ENCODE peak calls at places on chromosomes 4 and X, in seven cellular contexts. One of them, this sample, is unnamed.
A peak's percentile ranks its signal among the peaks of the same experiment; 100 is the strongest.

GRCh38 chr4:44771789-44772188 is 45.4 kb upstream of the GNPDA2 start:
- DNase-seq in mammary epithelial cell: no peak
- DNase-seq in stomach: no peak
- DNase-seq in CD8-positive, alpha-beta T cell: no peak
- DNase-seq in keratinocyte: no peak
- DNase-seq in fibroblast of mammary gland: no peak
- DNase-seq in heart left ventricle: no peak
- DNase-seq in this sample: no peak

GRCh38 chr4:52983563-52984303 is 121.6 kb downstream of the RASL11B start:
- DNase-seq in mammary epithelial cell: peak; percentile 42
- DNase-seq in stomach: no peak
- DNase-seq in CD8-positive, alpha-beta T cell: no peak
- DNase-seq in keratinocyte: no peak
- DNase-seq in fibroblast of mammary gland: peak; percentile 75
- DNase-seq in heart left ventricle: no peak
- DNase-seq in this sample: no peak

GRCh38 chrX:49309401-49309981 is 6.0 kb downstream of the GAGE10 start:
- DNase-seq in mammary epithelial cell: peak; percentile 9
- DNase-seq in stomach: no peak
- DNase-seq in CD8-positive, alpha-beta T cell: no peak
- DNase-seq in keratinocyte: no peak
- DNase-seq in fibroblast of mammary gland: peak; percentile 38
- DNase-seq in heart left ventricle: no peak
- DNase-seq in this sample: no peak

GRCh38 chrX:130625381-130625780 is 223.6 kb downstream of the RBMX2 start:
- DNase-seq in mammary epithelial cell: no peak
- DNase-seq in stomach: no peak
- DNase-seq in CD8-positive, alpha-beta T cell: no peak
- DNase-seq in keratinocyte: no peak
- DNase-seq in fibroblast of mammary gland: no peak
- DNase-seq in heart left ventricle: no peak
- DNase-seq in this sample: no peak

GRCh38 chr4:8907596-8908205 is 36.1 kb upstream of the HMX1 start:
- DNase-seq in mammary epithelial cell: no peak
- DNase-seq in stomach: no peak
- DNase-seq in CD8-positive, alpha-beta T cell: no peak
- DNase-seq in keratinocyte: no peak
- DNase-seq in fibroblast of mammary gland: no peak
- DNase-seq in heart left ventricle: peak; percentile 7
- DNase-seq in this sample: no peak

GRCh38 chrX:103531002-103531401 is 11.7 kb upstream of the RAB40A start:
- DNase-seq in mammary epithelial cell: no peak
- DNase-seq in stomach: no peak
- DNase-seq in CD8-positive, alpha-beta T cell: no peak
- DNase-seq in keratinocyte: no peak
- DNase-seq in fibroblast of mammary gland: peak; percentile 95
- DNase-seq in heart left ventricle: no peak
- DNase-seq in this sample: no peak

GRCh38 chrX:15947648-15948317 is 93.2 kb upstream of the AP1S2 start:
- DNase-seq in mammary epithelial cell: peak; percentile 65
- DNase-seq in stomach: no peak
- DNase-seq in CD8-positive, alpha-beta T cell: no peak
- DNase-seq in keratinocyte: peak; percentile 60
- DNase-seq in fibroblast of mammary gland: peak; percentile 68
- DNase-seq in heart left ventricle: no peak
- DNase-seq in this sample: no peak

GRCh38 chrX:139559383-139560042 is 29.0 kb downstream of the F9 start:
- DNase-seq in mammary epithelial cell: peak; percentile 48
- DNase-seq in stomach: peak; percentile 36
- DNase-seq in CD8-positive, alpha-beta T cell: no peak
- DNase-seq in keratinocyte: no peak
- DNase-seq in fibroblast of mammary gland: peak; percentile 72
- DNase-seq in heart left ventricle: peak; percentile 16
- DNase-seq in this sample: peak; percentile 22

GRCh38 chrX:19715711-19716638 is 171.4 kb downstream of the SH3KBP1 start:
- DNase-seq in mammary epithelial cell: no peak
- DNase-seq in stomach: no peak
- DNase-seq in CD8-positive, alpha-beta T cell: no peak
- DNase-seq in keratinocyte: no peak
- DNase-seq in fibroblast of mammary gland: no peak
- DNase-seq in heart left ventricle: no peak
- DNase-seq in this sample: no peak

GRCh38 chr4:96347582-96347981 is 507.7 kb downstream of the PDHA2 start:
- DNase-seq in mammary epithelial cell: peak; percentile 62
- DNase-seq in stomach: no peak
- DNase-seq in CD8-positive, alpha-beta T cell: no peak
- DNase-seq in keratinocyte: no peak
- DNase-seq in fibroblast of mammary gland: no peak
- DNase-seq in heart left ventricle: no peak
- DNase-seq in this sample: no peak

GRCh38 chr4:149549911-149550310 is 265.7 kb downstream of the IQCM start:
- DNase-seq in mammary epithelial cell: no peak
- DNase-seq in stomach: no peak
- DNase-seq in CD8-positive, alpha-beta T cell: no peak
- DNase-seq in keratinocyte: no peak
- DNase-seq in fibroblast of mammary gland: peak; percentile 11
- DNase-seq in heart left ventricle: peak; percentile 16
- DNase-seq in this sample: no peak

GRCh38 chr4:57136281-57136680 is 26.1 kb upstream of the IGFBP7 start:
- DNase-seq in mammary epithelial cell: peak; percentile 69
- DNase-seq in stomach: no peak
- DNase-seq in CD8-positive, alpha-beta T cell: no peak
- DNase-seq in keratinocyte: no peak
- DNase-seq in fibroblast of mammary gland: peak; percentile 49
- DNase-seq in heart left ventricle: no peak
- DNase-seq in this sample: peak; percentile 21

GRCh38 chr4:40737882-40738281 is 11.9 kb upstream of the NSUN7 start:
- DNase-seq in mammary epithelial cell: no peak
- DNase-seq in stomach: no peak
- DNase-seq in CD8-positive, alpha-beta T cell: no peak
- DNase-seq in keratinocyte: no peak
- DNase-seq in fibroblast of mammary gland: no peak
- DNase-seq in heart left ventricle: no peak
- DNase-seq in this sample: no peak

GRCh38 chr4:152102184-152103000 is 341.6 kb upstream of the GATB start:
- DNase-seq in mammary epithelial cell: peak; percentile 84
- DNase-seq in stomach: no peak
- DNase-seq in CD8-positive, alpha-beta T cell: no peak
- DNase-seq in keratinocyte: no peak
- DNase-seq in fibroblast of mammary gland: peak; percentile 47
- DNase-seq in heart left ventricle: no peak
- DNase-seq in this sample: peak; percentile 20

GRCh38 chr4:17614416-17615299 is at the start of gene MED28:
- DNase-seq in mammary epithelial cell: peak; percentile 89
- DNase-seq in stomach: peak; percentile 98
- DNase-seq in CD8-positive, alpha-beta T cell: peak; percentile 95
- DNase-seq in keratinocyte: peak; percentile 66
- DNase-seq in fibroblast of mammary gland: peak; percentile 95
- DNase-seq in heart left ventricle: peak; percentile 95
- DNase-seq in this sample: peak; percentile 76

GRCh38 chr4:65865489-65865888 is 195.2 kb upstream of the EPHA5 start:
- DNase-seq in mammary epithelial cell: peak; percentile 20
- DNase-seq in stomach: no peak
- DNase-seq in CD8-positive, alpha-beta T cell: no peak
- DNase-seq in keratinocyte: no peak
- DNase-seq in fibroblast of mammary gland: peak; percentile 17
- DNase-seq in heart left ventricle: no peak
- DNase-seq in this sample: no peak

GRCh38 chrX:47958943-47959342 is 44.8 kb downstream of the ZNF182 start:
- DNase-seq in mammary epithelial cell: no peak
- DNase-seq in stomach: no peak
- DNase-seq in CD8-positive, alpha-beta T cell: no peak
- DNase-seq in keratinocyte: no peak
- DNase-seq in fibroblast of mammary gland: peak; percentile 17
- DNase-seq in heart left ventricle: no peak
- DNase-seq in this sample: no peak

GRCh38 chr4:108674356-108674977 is 24.1 kb downstream of the OSTC start:
- DNase-seq in mammary epithelial cell: no peak
- DNase-seq in stomach: no peak
- DNase-seq in CD8-positive, alpha-beta T cell: no peak
- DNase-seq in keratinocyte: no peak
- DNase-seq in fibroblast of mammary gland: no peak
- DNase-seq in heart left ventricle: no peak
- DNase-seq in this sample: no peak

GRCh38 chr4:80615099-80615498 is 279.6 kb downstream of the CFAP299 start:
- DNase-seq in mammary epithelial cell: no peak
- DNase-seq in stomach: no peak
- DNase-seq in CD8-positive, alpha-beta T cell: no peak
- DNase-seq in keratinocyte: no peak
- DNase-seq in fibroblast of mammary gland: no peak
- DNase-seq in heart left ventricle: no peak
- DNase-seq in this sample: no peak

GRCh38 chr4:102230194-102230593 is 115.1 kb downstream of the SLC39A8 start:
- DNase-seq in mammary epithelial cell: no peak
- DNase-seq in stomach: no peak
- DNase-seq in CD8-positive, alpha-beta T cell: no peak
- DNase-seq in keratinocyte: no peak
- DNase-seq in fibroblast of mammary gland: no peak
- DNase-seq in heart left ventricle: no peak
- DNase-seq in this sample: no peak

GRCh38 chr4:48902266-48902665 is 4.3 kb downstream of the OCIAD2 start:
- DNase-seq in mammary epithelial cell: peak; percentile 48
- DNase-seq in stomach: peak; percentile 50
- DNase-seq in CD8-positive, alpha-beta T cell: no peak
- DNase-seq in keratinocyte: no peak
- DNase-seq in fibroblast of mammary gland: peak; percentile 73
- DNase-seq in heart left ventricle: no peak
- DNase-seq in this sample: no peak

GRCh38 chr4:108917255-108917654 is 154.4 kb upstream of the ETNPPL start:
- DNase-seq in mammary epithelial cell: no peak
- DNase-seq in stomach: no peak
- DNase-seq in CD8-positive, alpha-beta T cell: no peak
- DNase-seq in keratinocyte: no peak
- DNase-seq in fibroblast of mammary gland: no peak
- DNase-seq in heart left ventricle: no peak
- DNase-seq in this sample: no peak

GRCh38 chr4:78990938-78991810 is 51.9 kb upstream of the PAQR3 start:
- DNase-seq in mammary epithelial cell: no peak
- DNase-seq in stomach: no peak
- DNase-seq in CD8-positive, alpha-beta T cell: no peak
- DNase-seq in keratinocyte: no peak
- DNase-seq in fibroblast of mammary gland: no peak
- DNase-seq in heart left ventricle: no peak
- DNase-seq in this sample: no peak

DNA sequence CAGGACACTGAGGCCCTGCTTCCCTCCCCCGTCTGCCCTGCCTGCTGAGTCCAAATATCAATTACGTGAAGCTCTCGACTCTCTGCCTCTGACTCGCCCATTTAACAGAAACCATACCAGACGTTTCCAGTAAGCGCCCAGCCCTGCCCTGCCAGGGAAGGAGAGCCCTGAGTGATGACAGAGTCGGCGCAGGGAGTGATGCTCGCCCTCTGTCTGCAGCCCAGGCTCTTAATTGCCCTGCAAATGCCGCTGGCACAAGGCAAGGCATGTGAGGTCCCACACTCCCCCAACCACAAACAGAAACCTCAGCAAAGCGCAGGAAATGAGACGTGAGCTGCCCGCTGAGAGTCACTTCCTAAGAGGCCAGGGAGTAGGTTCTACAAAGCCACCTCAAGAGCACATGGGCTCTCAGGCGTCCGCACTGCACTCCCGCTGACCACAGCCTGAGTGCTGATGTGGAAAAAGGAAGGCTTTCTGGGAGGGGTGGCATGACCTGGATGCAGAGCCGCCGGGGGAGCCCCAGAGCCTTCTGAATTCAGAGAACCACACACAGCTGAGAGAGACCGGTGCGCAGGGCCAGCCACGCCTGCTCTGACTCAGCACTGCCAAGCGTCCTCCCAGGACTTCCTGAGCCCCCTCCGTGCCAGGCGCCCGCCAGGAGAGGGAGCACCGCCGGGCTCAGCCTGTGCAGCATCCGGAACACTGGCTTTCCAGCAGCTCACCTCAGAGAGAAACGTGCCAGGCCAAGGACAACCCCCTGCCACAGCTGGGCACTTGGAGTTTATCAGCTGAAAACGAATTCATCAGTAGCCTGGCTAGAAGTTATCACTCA is 5.3 kb downstream of the ZFYVE28 start:
- DNase-seq in mammary epithelial cell: peak; percentile 92
- DNase-seq in stomach: peak; percentile 90
- DNase-seq in CD8-positive, alpha-beta T cell: peak; percentile 71
- DNase-seq in keratinocyte: peak; percentile 38
- DNase-seq in fibroblast of mammary gland: peak; percentile 86
- DNase-seq in heart left ventricle: peak; percentile 75
- DNase-seq in this sample: peak; percentile 91
- TF ChIP-seq CTCF in mammary epithelial cell: peak; percentile 31
- TF ChIP-seq CTCF in stomach: peak; percentile 53
- TF ChIP-seq CTCF in CD8-positive, alpha-beta T cell: peak; percentile 31
- TF ChIP-seq CTCF in keratinocyte: peak; percentile 57
- TF ChIP-seq CTCF in fibroblast of mammary gland: peak; percentile 43
- TF ChIP-seq CTCF in heart left ventricle: peak; percentile 41
- TF ChIP-seq CTCF in this sample: peak; percentile 62

DNA sequence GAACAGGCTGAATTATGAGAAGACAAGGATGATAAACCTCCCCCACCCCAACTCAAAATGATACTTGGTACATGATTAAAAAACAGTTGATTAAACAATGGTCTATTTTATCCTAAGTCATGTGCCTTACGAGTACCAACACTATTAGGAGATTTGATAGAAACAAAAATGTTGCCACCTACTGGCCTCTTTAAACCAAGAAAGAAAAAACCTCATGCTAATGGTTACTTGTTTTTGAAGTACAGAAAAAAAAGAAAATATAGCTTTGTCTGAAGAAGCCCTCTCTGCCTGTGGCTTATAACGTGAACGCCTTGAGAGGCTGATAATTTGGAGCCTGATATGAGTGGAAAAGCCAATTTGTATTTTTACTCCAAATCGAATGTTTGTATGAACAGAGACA is 538.2 kb downstream of the DMD start:
- DNase-seq in mammary epithelial cell: no peak
- DNase-seq in stomach: no peak
- DNase-seq in CD8-positive, alpha-beta T cell: no peak
- DNase-seq in keratinocyte: no peak
- DNase-seq in fibroblast of mammary gland: peak; percentile 1
- DNase-seq in heart left ventricle: no peak
- DNase-seq in this sample: no peak
- H3K4me3 ChIP-seq in mammary epithelial cell: no peak overlapping the region
- H3K4me3 ChIP-seq in stomach: no peak overlapping the region
- H3K4me3 ChIP-seq in CD8-positive, alpha-beta T cell: no peak overlapping the region
- H3K4me3 ChIP-seq in keratinocyte: no peak overlapping the region
- H3K4me3 ChIP-seq in fibroblast of mammary gland: no peak overlapping the region
- H3K4me3 ChIP-seq in heart left ventricle: no peak overlapping the region
- H3K4me3 ChIP-seq in this sample: no peak overlapping the region

DNA sequence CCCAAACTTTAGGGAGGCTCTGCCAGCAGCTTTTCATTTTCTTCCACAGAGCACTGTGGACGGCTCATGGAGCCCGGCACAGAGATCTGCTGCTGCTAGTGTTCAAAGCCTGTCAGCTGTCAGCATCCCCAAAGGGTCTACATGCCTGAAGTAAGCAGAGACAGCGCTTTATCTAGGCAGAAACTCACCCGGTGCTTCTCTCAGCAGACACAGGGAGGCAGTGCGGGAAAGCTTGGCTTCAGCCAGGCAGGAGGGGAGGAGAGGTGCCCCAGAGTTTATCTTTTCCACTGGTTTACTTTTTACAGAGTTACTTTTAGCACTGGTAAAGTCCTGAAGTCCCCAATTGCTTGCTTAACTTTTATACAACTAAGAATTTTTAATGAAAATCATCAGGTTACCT is 339.3 kb downstream of the NKX6-1 start:
- DNase-seq in mammary epithelial cell: no peak
- DNase-seq in stomach: no peak
- DNase-seq in CD8-positive, alpha-beta T cell: no peak
- DNase-seq in keratinocyte: no peak
- DNase-seq in fibroblast of mammary gland: peak; percentile 5
- DNase-seq in heart left ventricle: no peak
- DNase-seq in this sample: no peak
- TF ChIP-seq CTCF in mammary epithelial cell: peak; percentile 16
- TF ChIP-seq CTCF in stomach: no peak
- TF ChIP-seq CTCF in CD8-positive, alpha-beta T cell: no peak
- TF ChIP-seq CTCF in keratinocyte: peak; percentile 58
- TF ChIP-seq CTCF in fibroblast of mammary gland: peak; percentile 3
- TF ChIP-seq CTCF in heart left ventricle: no peak
- TF ChIP-seq CTCF in this sample: peak; percentile 44

GRCh38 chr4:67696061-67696460 is 4.9 kb downstream of the UBA6 start:
- DNase-seq in mammary epithelial cell: no peak
- DNase-seq in stomach: no peak
- DNase-seq in CD8-positive, alpha-beta T cell: no peak
- DNase-seq in keratinocyte: no peak
- DNase-seq in fibroblast of mammary gland: no peak
- DNase-seq in heart left ventricle: no peak
- DNase-seq in this sample: no peak
- H3K4me3 ChIP-seq in mammary epithelial cell: no peak overlapping the region
- H3K4me3 ChIP-seq in stomach: no peak overlapping the region
- H3K4me3 ChIP-seq in CD8-positive, alpha-beta T cell: no peak overlapping the region
- H3K4me3 ChIP-seq in keratinocyte: no peak overlapping the region
- H3K4me3 ChIP-seq in fibroblast of mammary gland: no peak overlapping the region
- H3K4me3 ChIP-seq in heart left ventricle: no peak overlapping the region
- H3K4me3 ChIP-seq in this sample: no peak overlapping the region